ENCODE peak calls at places on chromosomes 11 and 22, in eight cellular contexts. Q is keratinocyte; L is cardiac fibroblast; D is RPMI7951; W is body of pancreas; S is Calu3; Y is EL; E is activated T-helper 1 cell treated with anti-CD3 and anti-CD28 coated beads, Interleukin-2, amount 50 U/mL, for 16 hours. X is an unnamed sample.
A peak's percentile ranks its signal among the peaks of the same experiment; 100 is the strongest.

GRCh38 chr11:68412593-68413475 is 47.7 kb upstream of the PPP6R3 start:
- DNase-seq in Q (no peak), L (peak; percentile 13), D (no peak), W (no peak), S (no peak), Y (no peak), E (no peak), X (no peak)

GRCh38 chr11:9758676-9759518 is 95.0 kb downstream of the SWAP70 start:
- DNase-seq in Q (no peak), L (peak; percentile 83), D (peak; percentile 94), W (peak; percentile 69), S (peak; percentile 63), Y (peak; percentile 89), E (peak; percentile 31), X (no peak)

GRCh38 chr11:19892387-19892786 is 179.8 kb downstream of the NAV2 start:
- DNase-seq in Q (no peak), L (peak; percentile 37), D (no peak), W (no peak), S (no peak), Y (no peak), E (no peak), X (no peak)

GRCh38 chr22:31829505-31829904 is 75.7 kb downstream of the DEPDC5 start:
- DNase-seq in Q (peak; percentile 54), L (peak; percentile 91), D (peak; percentile 97), W (no peak), S (peak; percentile 19), Y (peak; percentile 96), E (peak; percentile 15), X (peak; percentile 55)

GRCh38 chr22:50027639-50028537 is 15.3 kb upstream of the IL17REL start:
- DNase-seq in Q (peak; percentile 26), L (no peak), D (peak; percentile 98), W (no peak), S (peak; percentile 44), Y (no peak), E (peak; percentile 47), X (peak; percentile 60)

GRCh38 chr11:72009156-72009555 is 10.4 kb downstream of the IL18BP start:
- DNase-seq in Q (no peak), L (no peak), D (no peak), W (no peak), S (no peak), Y (no peak), E (no peak), X (no peak)

GRCh38 chr11:96204721-96205459 is 138.1 kb downstream of the MAML2 start:
- DNase-seq in Q (no peak), L (no peak), D (no peak), W (no peak), S (no peak), Y (no peak), E (no peak), X (no peak)

GRCh38 chr11:118217575-118217974 is 7.2 kb downstream of the JAML start:
- DNase-seq in Q (no peak), L (no peak), D (no peak), W (no peak), S (no peak), Y (no peak), E (no peak), X (no peak)

GRCh38 chr11:14300661-14301304 is 58.2 kb downstream of the RRAS2 start:
- DNase-seq in Q (no peak), L (peak; percentile 86), D (peak; percentile 71), W (peak; percentile 57), S (peak; percentile 57), Y (peak; percentile 72), E (peak; percentile 4), X (peak; percentile 83)

GRCh38 chr11:26551186-26551801 is 20.8 kb downstream of the MUC15 start:
- DNase-seq in Q (no peak), L (peak; percentile 41), D (peak; percentile 3), W (no peak), S (no peak), Y (no peak), E (no peak), X (no peak)

GRCh38 chr11:66012946-66013761 is 1.3 kb downstream of the CST6 start:
- DNase-seq in Q (no peak), L (no peak), D (peak; percentile 38), W (no peak), S (peak; percentile 67), Y (peak; percentile 29), E (no peak), X (peak; percentile 41)